ENCODE peak calls at places on chromosomes 11 and 22, in six cellular contexts. E, F, B, K, L and Y are unnamed samples.

GRCh38 chr11:60634151-60634550 is 65.3 kb upstream of the MS4A8 start:
- DNase-seq in B (no peak), F (no peak), L (peak; percentile 43), K (peak; percentile 66), E (peak; percentile 73), Y (no peak)

GRCh38 chr11:70742553-70743291 is 344.4 kb downstream of the CTTN start:
- DNase-seq in L (no peak), K (peak; percentile 95), E (no peak), B (peak; percentile 18), F (no peak), Y (peak; percentile 65)

GRCh38 chr11:17547051-17547577 is at the start of gene OTOG:
- DNase-seq in E (no peak), L (no peak), F (no peak), B (peak; percentile 76), K (peak; percentile 94), Y (no peak)

GRCh38 chr22:50209893-50210292 is 9.1 kb downstream of the SELENOO start:
- DNase-seq in B (peak; percentile 12), F (peak; percentile 80), E (peak; percentile 76), L (peak; percentile 79), K (peak; percentile 93), Y (peak; percentile 80)

GRCh38 chr11:62217191-62217748 is 8.8 kb downstream of the SCGB2A1 start:
- DNase-seq in K (peak; percentile 32), E (no peak), B (peak; percentile 34), F (no peak), L (peak; percentile 48), Y (no peak)

GRCh38 chr22:26690654-26691376 is 33.4 kb downstream of the MIAT start:
- DNase-seq in K (no peak), L (no peak), E (no peak), F (no peak), B (no peak), Y (no peak)

GRCh38 chr11:75246006-75246672 is 5.6 kb downstream of the TPBGL start:
- DNase-seq in E (no peak), F (no peak), B (no peak), L (no peak), K (no peak), Y (peak; percentile 48)

GRCh38 chr11:73761403-73761945 is 600 bp upstream of the RAB6A start:
- DNase-seq in E (no peak), K (no peak), F (no peak), B (no peak), L (no peak), Y (no peak)

GRCh38 chr11:109085708-109086373 is 336.1 kb upstream of the C11orf87 start:
- DNase-seq in B (no peak), K (no peak), L (no peak), E (no peak), F (no peak), Y (no peak)

GRCh38 chr11:6298605-6299004 is 21.7 kb downstream of the CAVIN3 start:
- DNase-seq in K (peak; percentile 75), B (no peak), L (peak; percentile 79), E (no peak), F (peak; percentile 77), Y (peak; percentile 76)

GRCh38 chr11:74677131-74677530 is 54.1 kb downstream of the CHRDL2 start:
- DNase-seq in K (no peak), B (no peak), L (no peak), F (no peak), E (no peak), Y (no peak)

GRCh38 chr11:74248469-74248868 is 63.0 kb downstream of the P4HA3 start:
- DNase-seq in K (no peak), L (no peak), F (no peak), E (no peak), B (no peak), Y (no peak)

GRCh38 chr11:120863359-120863758 is 160.5 kb upstream of the TBCEL start:
- DNase-seq in E (no peak), B (no peak), F (no peak), L (no peak), K (no peak), Y (no peak)

GRCh38 chr11:80285076-80285790 is 844.4 kb upstream of the TENM4 start:
- DNase-seq in B (no peak), F (no peak), E (no peak), L (no peak), K (no peak), Y (no peak)

GRCh38 chr11:34905666-34906065 is 10.5 kb downstream of the APIP start:
- DNase-seq in L (no peak), B (no peak), K (no peak), E (no peak), F (no peak), Y (no peak)

GRCh38 chr11:83355406-83355805 is 69.2 kb upstream of the CCDC90B start:
- DNase-seq in E (no peak), B (no peak), K (no peak), F (no peak), L (no peak), Y (no peak)

GRCh38 chr11:74037309-74037708 is 28.4 kb upstream of the UCP3 start:
- DNase-seq in L (no peak), F (no peak), K (no peak), B (no peak), E (no peak), Y (no peak)

GRCh38 chr11:86774422-86774821 is 25.9 kb upstream of the PRSS23 start:
- DNase-seq in L (no peak), F (no peak), E (no peak), B (no peak), K (no peak), Y (no peak)